ENCODE peak calls at places on chromosomes 4 and X, in six cellular contexts. One of them, this sample, is unnamed.

GRCh38 chr4:78599147-78599546 is 47.6 kb downstream of the ANXA3 start:
- DNase-seq in AG04450: no peak
- DNase-seq in adrenal gland: no peak
- DNase-seq in fibroblast of mammary gland: no peak
- DNase-seq in AG04449: no peak
- DNase-seq in CD8-positive, alpha-beta T cell: no peak
- DNase-seq in this sample: no peak

GRCh38 chr4:81136161-81136910 is 78.7 kb downstream of the PRKG2 start:
- DNase-seq in AG04450: peak
- DNase-seq in adrenal gland: no peak
- DNase-seq in fibroblast of mammary gland: peak
- DNase-seq in AG04449: peak
- DNase-seq in CD8-positive, alpha-beta T cell: no peak
- DNase-seq in this sample: peak

GRCh38 chr4:42656986-42657792 is at the start of gene ATP8A1:
- DNase-seq in AG04450: peak
- DNase-seq in adrenal gland: peak
- DNase-seq in fibroblast of mammary gland: peak
- DNase-seq in AG04449: no peak
- DNase-seq in CD8-positive, alpha-beta T cell: peak
- DNase-seq in this sample: peak

GRCh38 chrX:40867352-40867751 is 132.0 kb upstream of the MED14 start:
- DNase-seq in AG04450: no peak
- DNase-seq in adrenal gland: peak
- DNase-seq in fibroblast of mammary gland: peak
- DNase-seq in AG04449: no peak
- DNase-seq in CD8-positive, alpha-beta T cell: no peak
- DNase-seq in this sample: no peak

GRCh38 chrX:150200820-150201287 is 162.3 kb upstream of the MAMLD1 start:
- DNase-seq in AG04450: peak
- DNase-seq in adrenal gland: peak
- DNase-seq in fibroblast of mammary gland: peak
- DNase-seq in AG04449: peak
- DNase-seq in CD8-positive, alpha-beta T cell: peak
- DNase-seq in this sample: peak

GRCh38 chrX:54484666-54485065 is 11.4 kb downstream of the FGD1 start:
- DNase-seq in AG04450: no peak
- DNase-seq in adrenal gland: no peak
- DNase-seq in fibroblast of mammary gland: no peak
- DNase-seq in AG04449: no peak
- DNase-seq in CD8-positive, alpha-beta T cell: no peak
- DNase-seq in this sample: no peak

GRCh38 chrX:40603446-40603845 is 19.8 kb upstream of the MPC1L start:
- DNase-seq in AG04450: no peak
- DNase-seq in adrenal gland: no peak
- DNase-seq in fibroblast of mammary gland: no peak
- DNase-seq in AG04449: no peak
- DNase-seq in CD8-positive, alpha-beta T cell: no peak
- DNase-seq in this sample: no peak

GRCh38 chr4:4421356-4421755 is 34.5 kb downstream of the NSG1 start:
- DNase-seq in AG04450: no peak
- DNase-seq in adrenal gland: no peak
- DNase-seq in fibroblast of mammary gland: no peak
- DNase-seq in AG04449: no peak
- DNase-seq in CD8-positive, alpha-beta T cell: no peak
- DNase-seq in this sample: no peak

GRCh38 chrX:17706676-17707075 is 30.6 kb upstream of the SCML1 start:
- DNase-seq in AG04450: peak
- DNase-seq in adrenal gland: no peak
- DNase-seq in fibroblast of mammary gland: peak
- DNase-seq in AG04449: peak
- DNase-seq in CD8-positive, alpha-beta T cell: no peak
- DNase-seq in this sample: peak

GRCh38 chrX:38891641-38892413 is 90.6 kb downstream of the MID1IP1 start:
- DNase-seq in AG04450: peak
- DNase-seq in adrenal gland: no peak
- DNase-seq in fibroblast of mammary gland: peak
- DNase-seq in AG04449: no peak
- DNase-seq in CD8-positive, alpha-beta T cell: no peak
- DNase-seq in this sample: no peak

GRCh38 chrX:150507251-150507856 is 61.1 kb upstream of the MTM1 start:
- DNase-seq in AG04450: no peak
- DNase-seq in adrenal gland: peak
- DNase-seq in fibroblast of mammary gland: no peak
- DNase-seq in AG04449: no peak
- DNase-seq in CD8-positive, alpha-beta T cell: no peak
- DNase-seq in this sample: no peak

GRCh38 chr4:184818216-184818564 is 7.6 kb downstream of the ACSL1 start:
- DNase-seq in AG04450: no peak
- DNase-seq in adrenal gland: no peak
- DNase-seq in fibroblast of mammary gland: no peak
- DNase-seq in AG04449: no peak
- DNase-seq in CD8-positive, alpha-beta T cell: no peak
- DNase-seq in this sample: no peak

GRCh38 chrX:9862525-9862924 is 76.3 kb downstream of the SHROOM2 start:
- DNase-seq in AG04450: no peak
- DNase-seq in adrenal gland: no peak
- DNase-seq in fibroblast of mammary gland: no peak
- DNase-seq in AG04449: no peak
- DNase-seq in CD8-positive, alpha-beta T cell: no peak
- DNase-seq in this sample: no peak

GRCh38 chrX:101803451-101803850 is 128.4 kb downstream of the ZMAT1 start:
- DNase-seq in AG04450: no peak
- DNase-seq in adrenal gland: no peak
- DNase-seq in fibroblast of mammary gland: peak
- DNase-seq in AG04449: peak
- DNase-seq in CD8-positive, alpha-beta T cell: no peak
- DNase-seq in this sample: no peak

GRCh38 chrX:1658083-1658463 is 43.2 kb downstream of the ASMT start:
- DNase-seq in AG04450: no peak
- DNase-seq in adrenal gland: no peak
- DNase-seq in fibroblast of mammary gland: no peak
- DNase-seq in AG04449: no peak
- DNase-seq in CD8-positive, alpha-beta T cell: no peak
- DNase-seq in this sample: no peak

GRCh38 chr4:3295837-3296624 is 3.2 kb downstream of the RGS12 start:
- DNase-seq in AG04450: no peak
- DNase-seq in adrenal gland: peak
- DNase-seq in fibroblast of mammary gland: no peak
- DNase-seq in AG04449: no peak
- DNase-seq in CD8-positive, alpha-beta T cell: peak
- DNase-seq in this sample: no peak

GRCh38 chr4:165207431-165208321 is at the start of gene KLHL2:
- DNase-seq in AG04450: peak
- DNase-seq in adrenal gland: peak
- DNase-seq in fibroblast of mammary gland: peak
- DNase-seq in AG04449: no peak
- DNase-seq in CD8-positive, alpha-beta T cell: peak
- DNase-seq in this sample: peak

DNA sequence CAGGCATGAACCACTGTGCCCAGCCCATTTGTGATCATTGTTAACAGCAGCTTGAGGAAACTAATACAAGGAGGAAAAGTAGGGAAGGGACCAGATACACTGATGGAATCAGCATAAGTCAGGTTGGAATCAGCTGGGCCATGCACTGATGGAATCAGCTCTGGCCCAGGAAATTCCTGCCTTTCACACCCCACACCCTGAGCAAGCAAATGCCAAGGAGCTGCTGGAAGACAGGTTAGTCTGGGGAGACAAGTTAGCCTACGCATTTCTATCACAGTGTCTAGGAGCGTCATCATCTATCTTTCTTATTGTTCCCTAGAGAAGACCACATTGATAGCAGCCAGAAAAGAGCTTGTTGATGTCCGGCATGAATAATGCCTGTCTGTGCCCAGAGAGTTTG is 16.3 kb upstream of the CEP135 start:
- DNase-seq in AG04450: no peak
- DNase-seq in adrenal gland: no peak
- DNase-seq in fibroblast of mammary gland: no peak
- DNase-seq in AG04449: no peak
- DNase-seq in CD8-positive, alpha-beta T cell: no peak
- DNase-seq in this sample: no peak
- TF ChIP-seq CTCF in AG04450: no peak
- TF ChIP-seq CTCF in adrenal gland: no peak
- TF ChIP-seq CTCF in fibroblast of mammary gland: no peak
- TF ChIP-seq CTCF in AG04449: no peak
- TF ChIP-seq CTCF in CD8-positive, alpha-beta T cell: no peak
- TF ChIP-seq CTCF in this sample: no peak

GRCh38 chr4:169045862-169046584 is 36.0 kb upstream of the CBR4 start:
- DNase-seq in AG04450: no peak
- DNase-seq in adrenal gland: no peak
- DNase-seq in fibroblast of mammary gland: no peak
- DNase-seq in AG04449: no peak
- DNase-seq in CD8-positive, alpha-beta T cell: no peak
- DNase-seq in this sample: no peak
- TF ChIP-seq CTCF in AG04450: no peak
- TF ChIP-seq CTCF in adrenal gland: no peak
- TF ChIP-seq CTCF in fibroblast of mammary gland: no peak
- TF ChIP-seq CTCF in AG04449: no peak
- TF ChIP-seq CTCF in CD8-positive, alpha-beta T cell: no peak
- TF ChIP-seq CTCF in this sample: no peak

GRCh38 chr4:19429684-19430083 is 822.0 kb upstream of the SLIT2 start:
- DNase-seq in AG04450: no peak
- DNase-seq in adrenal gland: no peak
- DNase-seq in fibroblast of mammary gland: no peak
- DNase-seq in AG04449: no peak
- DNase-seq in CD8-positive, alpha-beta T cell: no peak
- DNase-seq in this sample: no peak
- TF ChIP-seq CTCF in AG04450: no peak
- TF ChIP-seq CTCF in adrenal gland: no peak
- TF ChIP-seq CTCF in fibroblast of mammary gland: no peak
- TF ChIP-seq CTCF in AG04449: no peak
- TF ChIP-seq CTCF in CD8-positive, alpha-beta T cell: no peak
- TF ChIP-seq CTCF in this sample: no peak

DNA sequence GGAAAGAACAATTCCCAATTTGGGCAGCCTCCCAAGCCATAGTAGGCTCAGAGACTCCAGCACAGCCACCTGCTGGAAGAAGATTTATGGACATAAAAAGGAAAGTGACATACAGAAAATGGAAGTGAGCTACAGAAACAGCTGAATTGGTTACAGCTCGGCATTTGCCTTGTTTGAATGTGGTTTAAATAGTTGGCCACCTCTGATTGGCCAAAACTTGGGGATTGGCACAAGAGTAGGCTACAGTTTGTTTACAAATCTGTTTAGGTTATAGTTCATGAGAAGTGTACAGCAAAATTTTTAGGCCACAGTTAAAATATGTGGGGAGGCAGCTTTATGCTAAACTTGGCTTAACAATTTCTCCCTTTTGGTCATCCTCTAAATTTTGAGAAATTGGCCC is 150.4 kb downstream of the MAGEC1 start:
- DNase-seq in AG04450: no peak
- DNase-seq in adrenal gland: no peak
- DNase-seq in fibroblast of mammary gland: no peak
- DNase-seq in AG04449: no peak
- DNase-seq in CD8-positive, alpha-beta T cell: no peak
- DNase-seq in this sample: no peak
- TF ChIP-seq CTCF in AG04450: no peak
- TF ChIP-seq CTCF in adrenal gland: no peak
- TF ChIP-seq CTCF in fibroblast of mammary gland: no peak
- TF ChIP-seq CTCF in AG04449: no peak
- TF ChIP-seq CTCF in CD8-positive, alpha-beta T cell: no peak
- TF ChIP-seq CTCF in this sample: no peak